ENCODE peak calls at places on chromosomes 1 and 21, in five cellular contexts. R is astrocyte, K is heart left ventricle, C is left ventricle myocardium inferior, A is SK-N-MC. U is an unnamed sample. For H3K36me3, the result is how much of the 10 kb centered on the place peaks cover.

GRCh38 chr1:222521299-222522104 is 26.4 kb downstream of the HHIPL2 start:
- DNase-seq in R (peak), K (no peak), C (no peak), A (no peak), U (peak)

GRCh38 chr1:86063721-86064120 is 92.9 kb downstream of the COL24A1 start:
- DNase-seq in R (no peak), K (no peak), C (no peak), A (no peak), U (no peak)

GRCh38 chr21:31298618-31299269 is 45.3 kb downstream of the TIAM1 start:
- DNase-seq in R (peak), K (no peak), C (no peak), A (no peak), U (no peak)

GRCh38 chr1:34739613-34740012 is 15.2 kb upstream of the GJB5 start:
- DNase-seq in R (no peak), K (no peak), C (no peak), A (no peak), U (no peak)

GRCh38 chr1:28236656-28237331 is 870 bp downstream of the ATP5IF1 start:
- DNase-seq in R (no peak), K (no peak), C (no peak), A (no peak), U (no peak)

GRCh38 chr1:27445177-27445936 is 44.6 kb downstream of the WASF2 start:
- DNase-seq in R (no peak), K (no peak), C (no peak), A (no peak), U (no peak)

GRCh38 chr1:181044449-181044966 is 10.7 kb downstream of the MR1 start:
- DNase-seq in R (no peak), K (no peak), C (no peak), A (no peak), U (no peak)

GRCh38 chr1:248696261-248696660 is 6.3 kb downstream of the OR14I1 start:
- DNase-seq in R (no peak), K (no peak), C (no peak), A (no peak), U (no peak)

GRCh38 chr1:210817385-210818275 is 316.3 kb downstream of the KCNH1 start:
- DNase-seq in R (no peak), K (no peak), C (no peak), A (no peak), U (no peak)

GRCh38 chr1:182236651-182237077 is 154.9 kb downstream of the GLUL start:
- DNase-seq in R (no peak), K (no peak), C (no peak), A (no peak), U (no peak)

GRCh38 chr1:48693674-48694347 is 82.9 kb downstream of the BEND5 start:
- DNase-seq in R (no peak), K (no peak), C (no peak), A (no peak), U (no peak)

GRCh38 chr1:83033682-83034081 is 965.2 kb downstream of the TTLL7 start:
- DNase-seq in R (peak), K (no peak), C (no peak), A (no peak), U (no peak)

GRCh38 chr1:239228451-239228850 is 157.9 kb upstream of the CHRM3 start:
- DNase-seq in R (no peak), K (no peak), C (no peak), A (no peak), U (no peak)

GRCh38 chr1:95407146-95407863 is 173.3 kb downstream of the RWDD3 start:
- DNase-seq in R (no peak), K (no peak), C (no peak), A (no peak), U (no peak)

GRCh38 chr1:211501671-211502413 is 9.9 kb upstream of the RD3 start:
- DNase-seq in R (no peak), K (no peak), C (no peak), A (no peak), U (no peak)

GRCh38 chr1:204991342-204991844 is 51.6 kb upstream of the CNTN2 start:
- DNase-seq in R (no peak), K (no peak), C (no peak), A (no peak), U (no peak)

GRCh38 chr1:165068716-165069115 is 287.8 kb downstream of the LMX1A start:
- DNase-seq in R (no peak), K (no peak), C (no peak), A (no peak), U (no peak)

GRCh38 chr1:180211156-180211859 is 18.8 kb upstream of the LHX4 start:
- DNase-seq in R (no peak), K (no peak), C (no peak), A (no peak), U (no peak)

GRCh38 chr1:168762473-168762872 is 33.5 kb upstream of the DPT start:
- DNase-seq in R (no peak), K (no peak), C (no peak), A (no peak), U (no peak)

GRCh38 chr21:26732442-26733221 is 112.6 kb downstream of the ADAMTS1 start:
- DNase-seq in R (peak), K (peak), C (no peak), A (no peak), U (peak)

GRCh38 chr1:115237507-115237906 is 100.5 kb downstream of the NGF start:
- DNase-seq in R (peak), K (no peak), C (no peak), A (no peak), U (no peak)

GRCh38 chr21:17467392-17467791 is 45.5 kb upstream of the CXADR start:
- DNase-seq in R (no peak), K (no peak), C (no peak), A (no peak), U (no peak)

GRCh38 chr1:220012259-220012658 is 34.0 kb downstream of the EPRS1 start:
- DNase-seq in R (peak), K (no peak), C (no peak), A (no peak), U (no peak)

GRCh38 chr1:169884616-169885015 is 9.1 kb downstream of the SCYL3 start:
- DNase-seq in R (no peak), K (no peak), C (no peak), A (no peak), U (no peak)

GRCh38 chr1:84665703-84666317 is 24.5 kb downstream of the SSX2IP start:
- DNase-seq in R (peak), K (no peak), C (no peak), A (no peak), U (no peak)

GRCh38 chr1:1402081-1402900 is 3.2 kb upstream of the CCNL2 start:
- DNase-seq in R (peak), K (no peak), C (no peak), A (no peak), U (peak)

GRCh38 chr1:18211764-18212163 is 104.2 kb downstream of the IGSF21 start:
- DNase-seq in R (no peak), K (no peak), C (no peak), A (no peak), U (no peak)

GRCh38 chr1:180215856-180216625 is 14.0 kb upstream of the LHX4 start:
- DNase-seq in R (no peak), K (no peak), C (no peak), A (no peak), U (no peak)

GRCh38 chr1:177411371-177411770 is 240.6 kb downstream of the BRINP2 start:
- DNase-seq in R (no peak), K (no peak), C (no peak), A (no peak), U (no peak)

GRCh38 chr21:15079276-15079675 is 14.5 kb upstream of the NRIP1 start:
- DNase-seq in R (no peak), K (no peak), C (no peak), A (no peak), U (no peak)

GRCh38 chr1:40438391-40439015 is 11.8 kb upstream of the ZFP69B start:
- DNase-seq in R (no peak), K (no peak), C (no peak), A (no peak), U (no peak)

GRCh38 chr1:238409947-238410346 is 519.2 kb upstream of the ZP4 start:
- DNase-seq in R (peak), K (no peak), C (no peak), A (peak), U (no peak)

GRCh38 chr1:20657024-20657423 is 4.1 kb downstream of the DDOST start:
- DNase-seq in R (no peak), K (no peak), C (no peak), A (no peak), U (no peak)

GRCh38 chr1:175002910-175003517 is 3.3 kb downstream of the CACYBP start:
- DNase-seq in R (no peak), K (no peak), C (no peak), A (no peak), U (no peak)

GRCh38 chr1:174999216-174999925 is 376 bp upstream of the CACYBP start:
- DNase-seq in R (peak), K (peak), C (peak), A (peak), U (peak)

GRCh38 chr1:175000697-175001187 is 995 bp downstream of the CACYBP start:
- DNase-seq in R (no peak), K (no peak), C (no peak), A (no peak), U (no peak)

GRCh38 chr1:174998569-174999215 is 1.1 kb upstream of the CACYBP start:
- DNase-seq in R (peak), K (peak), C (no peak), A (no peak), U (peak)

DNA sequence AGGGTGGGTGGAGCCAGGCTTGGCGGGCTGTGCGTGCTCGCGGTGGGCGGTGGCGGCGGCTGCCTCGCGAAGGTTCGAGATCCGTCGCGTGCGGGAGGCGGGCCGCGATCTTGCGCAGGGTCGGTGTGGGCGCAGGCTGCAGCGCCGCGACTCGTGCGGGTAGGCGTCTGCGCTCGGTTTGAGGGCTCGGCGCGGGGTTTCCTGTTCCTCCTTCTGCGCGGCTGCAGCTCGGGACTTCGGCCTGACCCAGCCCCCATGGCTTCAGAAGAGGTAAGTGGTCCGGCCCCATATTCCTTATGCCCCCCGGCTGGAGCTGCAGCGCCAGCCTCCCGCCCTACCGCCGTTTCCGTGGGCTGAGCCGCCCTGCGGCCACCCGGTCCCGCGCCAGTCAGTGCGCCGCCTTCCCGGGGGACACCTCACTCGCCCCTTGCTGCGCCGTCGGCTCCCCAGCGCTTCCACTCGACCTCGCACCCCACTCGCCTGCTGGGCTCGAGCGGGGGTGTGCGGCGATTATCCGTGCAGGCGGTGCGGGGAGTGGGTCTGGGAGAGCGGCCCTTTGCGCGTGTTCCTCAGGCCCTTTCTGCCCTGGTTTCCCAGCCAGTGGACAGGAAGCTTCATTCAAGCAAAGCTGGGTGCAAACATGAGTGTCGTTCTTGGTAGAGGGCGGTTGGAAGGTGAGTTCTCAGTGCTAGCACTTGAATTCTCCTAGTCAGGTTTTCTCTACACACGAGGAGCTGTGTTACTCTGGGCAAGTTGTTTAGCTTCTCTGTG is at the start of gene CACYBP:
- DNase-seq in R (peak), K (peak), C (no peak), A (no peak), U (no peak)
- H3K36me3 ChIP-seq in R (under half), K (under half), C (under half), A (under half), U (under half)

GRCh38 chr1:171344473-171344820 is 30.5 kb downstream of the FMO4 start:
- DNase-seq in R (no peak), K (no peak), C (no peak), A (no peak), U (peak)

GRCh38 chr1:171343727-171344472 is 29.9 kb downstream of the FMO4 start:
- DNase-seq in R (no peak), K (no peak), C (no peak), A (no peak), U (peak)

GRCh38 chr1:171350579-171350978 is 36.6 kb downstream of the FMO4 start:
- DNase-seq in R (no peak), K (no peak), C (no peak), A (no peak), U (no peak)

GRCh38 chr1:171346866-171347265 is 32.9 kb downstream of the FMO4 start:
- DNase-seq in R (no peak), K (no peak), C (no peak), A (no peak), U (no peak)

DNA sequence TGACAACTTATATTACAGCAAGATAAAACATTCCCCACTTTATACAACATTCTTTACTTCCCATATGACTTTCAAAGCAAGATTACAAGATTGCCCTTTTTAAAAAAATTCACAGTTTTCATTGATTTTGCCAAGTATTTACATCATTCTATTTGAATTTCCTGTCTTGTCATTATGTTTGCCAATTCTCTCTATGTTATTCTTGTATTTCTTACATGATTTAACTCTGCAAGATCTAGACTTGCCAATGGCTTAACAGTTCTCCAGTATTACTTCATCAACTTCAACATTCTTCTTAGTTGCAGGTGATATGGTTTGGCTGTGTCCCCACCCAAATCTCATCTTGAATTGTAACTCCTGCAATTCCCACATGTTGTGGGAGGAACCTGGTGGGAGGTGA is 31.6 kb downstream of the FMO4 start:
- DNase-seq in R (peak), K (no peak), C (no peak), A (no peak), U (no peak)
- H3K36me3 ChIP-seq in R (under half), K (under half), C (under half), A (under half), U (under half)

DNA sequence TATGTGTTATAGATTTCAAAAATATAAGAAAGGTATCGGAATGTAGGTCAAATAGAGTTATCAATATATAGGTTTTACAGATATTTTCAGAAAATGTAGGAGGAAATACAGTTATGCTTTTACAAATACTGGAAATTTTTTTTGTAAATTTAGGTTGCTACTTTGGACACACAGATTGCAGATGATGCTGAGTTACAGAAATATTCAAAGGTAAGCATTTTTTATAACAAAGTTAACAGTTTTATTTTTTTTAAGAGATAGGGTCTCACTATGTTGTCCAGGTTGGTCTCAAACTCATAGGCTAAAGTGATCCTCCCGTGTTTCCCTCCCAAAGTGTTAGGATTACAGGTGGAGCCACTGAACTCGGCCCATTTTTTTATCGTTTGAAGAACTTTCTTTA is 66.0 kb downstream of the PATJ start:
- DNase-seq in R (no peak), K (no peak), C (no peak), A (no peak), U (no peak)
- H3K36me3 ChIP-seq in R (under half), K (under half), C (under half), A (under half), U (under half)

GRCh38 chr21:42279341-42279871 is 35.8 kb downstream of the TFF3 start:
- DNase-seq in R (no peak), K (no peak), C (no peak), A (no peak), U (peak)
- H3K36me3 ChIP-seq in R (under half), K (under half), C (under half), A (under half), U (under half)

DNA sequence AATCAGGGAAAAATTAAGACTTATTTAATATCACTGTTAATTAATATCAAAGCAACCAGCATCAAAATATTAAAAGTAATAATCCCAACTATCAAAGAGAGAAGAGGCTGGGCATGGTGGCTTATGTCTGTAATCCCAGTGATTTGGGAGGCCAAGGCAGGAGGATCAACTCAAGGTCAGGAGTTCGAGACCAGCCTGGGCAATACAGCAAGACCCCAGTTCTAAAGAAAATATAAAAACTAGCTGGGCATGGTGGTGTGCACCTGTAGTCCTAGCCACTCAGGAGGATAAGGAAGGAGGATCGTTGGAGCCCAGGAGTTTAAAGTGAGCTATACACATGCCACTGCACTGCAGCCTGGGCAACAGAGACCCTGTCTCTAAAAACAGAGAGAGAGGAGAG is 43.2 kb downstream of the AHCTF1 start:
- DNase-seq in R (no peak), K (no peak), C (no peak), A (no peak), U (no peak)
- H3K36me3 ChIP-seq in R (under half), K (under half), C (half or more), A (half or more), U (half or more)

GRCh38 chr1:206591696-206592095 is 20.6 kb downstream of the EIF2D start:
- DNase-seq in R (no peak), K (no peak), C (no peak), A (no peak), U (peak)
- H3K36me3 ChIP-seq in R (under half), K (under half), C (half or more), A (half or more), U (under half)

GRCh38 chr1:21845646-21846641 is 33.9 kb downstream of the LDLRAD2 start:
- DNase-seq in R (no peak), K (no peak), C (no peak), A (no peak), U (no peak)

GRCh38 chr1:21849909-21850576 is 38.0 kb downstream of the LDLRAD2 start:
- DNase-seq in R (no peak), K (no peak), C (no peak), A (no peak), U (no peak)

GRCh38 chr1:21848524-21849174 is 36.6 kb downstream of the LDLRAD2 start:
- DNase-seq in R (no peak), K (no peak), C (no peak), A (no peak), U (no peak)

GRCh38 chr1:21843996-21844395 is 31.9 kb downstream of the LDLRAD2 start:
- DNase-seq in R (no peak), K (no peak), C (no peak), A (no peak), U (no peak)

GRCh38 chr1:21847223-21848205 is 35.4 kb downstream of the LDLRAD2 start:
- DNase-seq in R (no peak), K (no peak), C (no peak), A (no peak), U (no peak)
- H3K36me3 ChIP-seq in R (under half), K (under half), C (half or more), A (under half), U (under half)

GRCh38 chr1:77955709-77956108 is 23.2 kb downstream of the FUBP1 start:
- DNase-seq in R (no peak), K (no peak), C (no peak), A (no peak), U (no peak)
- H3K36me3 ChIP-seq in R (half or more), K (under half), C (half or more), A (half or more), U (half or more)

GRCh38 chr21:45479691-45480675 is 62.3 kb downstream of the SLC19A1 start:
- DNase-seq in R (no peak), K (no peak), C (no peak), A (no peak), U (no peak)

GRCh38 chr21:45480701-45481500 is 61.3 kb downstream of the SLC19A1 start:
- DNase-seq in R (no peak), K (no peak), C (no peak), A (no peak), U (no peak)

GRCh38 chr21:45478115-45478801 is 64.0 kb downstream of the SLC19A1 start:
- DNase-seq in R (peak), K (peak), C (peak), A (no peak), U (peak)

GRCh38 chr21:45477176-45478114 is 64.8 kb downstream of the SLC19A1 start:
- DNase-seq in R (no peak), K (no peak), C (no peak), A (no peak), U (no peak)

DNA sequence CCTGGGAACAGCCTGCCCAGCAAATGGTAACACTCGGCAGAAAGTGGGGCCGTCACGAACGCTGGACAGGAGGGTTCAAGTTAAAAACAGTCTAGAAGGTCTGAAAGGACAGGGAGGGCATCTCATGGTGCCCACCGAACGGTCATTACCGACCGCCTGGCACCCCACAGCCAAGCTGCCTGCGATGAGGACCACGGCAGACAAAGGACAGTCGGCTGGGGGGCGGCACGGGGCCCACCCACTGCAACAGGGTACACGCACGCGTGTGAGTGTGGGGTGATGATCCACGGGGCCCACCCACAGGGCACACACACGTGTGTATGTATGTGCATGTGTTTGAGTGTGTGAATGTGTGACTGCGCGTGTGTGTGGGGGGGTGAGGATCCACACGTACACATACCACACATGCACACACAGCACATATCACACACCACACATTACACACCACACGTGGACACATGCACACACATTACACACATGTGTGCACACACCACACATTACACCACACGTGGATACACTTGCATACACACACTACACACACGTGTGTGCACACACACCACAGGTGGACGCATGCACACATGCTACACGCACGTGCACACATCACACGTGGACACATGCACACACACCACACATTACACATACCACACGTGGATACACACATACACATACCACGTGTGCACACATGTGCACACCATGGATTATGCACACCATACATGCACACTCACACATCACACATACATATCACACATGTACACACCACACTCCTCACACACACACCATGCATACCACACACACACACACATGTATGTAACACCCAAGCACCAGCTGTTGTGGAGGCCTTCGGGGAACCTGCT is 63.2 kb downstream of the SLC19A1 start:
- DNase-seq in R (no peak), K (no peak), C (no peak), A (no peak), U (no peak)
- H3K36me3 ChIP-seq in R (under half), K (under half), C (half or more), A (under half), U (under half)